ENCODE peak calls at places on chromosomes 3 and 15, in nine cellular contexts. G is activated T-cell treated with anti-CD3 and anti-CD28 coated beads, Interleukin-2, amount 50 U/mL, for 24 hours; H is D341Med; M is NCI-H1105; D is upper lobe of right lung; W is AG09309; V is keratinocyte; R is amniotic stem cell; I is HTR-8/SVneo. F is an unnamed sample.

GRCh38 chr15:67828969-67829646 is 3.8 kb downstream of the SKOR1 start:
- DNase-seq in G (no peak), V (no peak), R (no peak), W (no peak), M (no peak), H (peak), D (peak), I (no peak), F (no peak)

GRCh38 chr3:133489466-133490085 is 83.9 kb upstream of the CDV3 start:
- DNase-seq in R (no peak), M (no peak), W (no peak), H (no peak), I (no peak), D (no peak), V (no peak), G (no peak), F (no peak)

GRCh38 chr3:108524547-108524946 is 14.2 kb upstream of the MYH15 start:
- DNase-seq in W (no peak), M (no peak), R (no peak), G (no peak), V (no peak), I (no peak), H (no peak), D (no peak), F (peak)

GRCh38 chr15:70154440-70155347 is 57.0 kb upstream of the TLE3 start:
- DNase-seq in M (no peak), G (no peak), I (no peak), D (peak), V (no peak), W (no peak), R (no peak), H (no peak), F (no peak)

GRCh38 chr3:71138410-71138809 is 445.1 kb downstream of the FOXP1 start:
- DNase-seq in R (no peak), I (no peak), W (no peak), D (no peak), G (no peak), H (no peak), M (no peak), V (no peak), F (no peak)

GRCh38 chr3:21226086-21226485 is 524.9 kb downstream of the ZNF385D start:
- DNase-seq in H (no peak), W (no peak), D (peak), M (no peak), R (no peak), G (no peak), I (no peak), V (no peak), F (no peak)

GRCh38 chr3:141940204-141940776 is 63.8 kb downstream of the ATP1B3 start:
- DNase-seq in H (peak), I (peak), V (peak), R (peak), M (peak), D (no peak), G (peak), W (peak), F (peak)

GRCh38 chr15:84899750-84900149 is 15.3 kb downstream of the SLC28A1 start:
- DNase-seq in V (no peak), H (no peak), I (no peak), G (no peak), R (no peak), M (no peak), W (no peak), D (no peak), F (no peak)

GRCh38 chr3:189304465-189305341 is 132.9 kb downstream of the TPRG1 start:
- DNase-seq in G (no peak), R (no peak), V (no peak), D (peak), H (peak), W (no peak), M (peak), I (peak), F (no peak)

GRCh38 chr3:13853978-13854296 is 25.9 kb downstream of the WNT7A start:
- DNase-seq in V (peak), I (no peak), W (no peak), H (no peak), D (no peak), M (no peak), R (no peak), G (no peak), F (no peak)